ENCODE peak calls at places on chromosomes 12 and 14, in four cellular contexts. M is lung, Y is cardiac muscle cell, K is SK-N-SH. P is an unnamed sample.

GRCh38 chr12:6852651-6853354 is 853 bp downstream of the USP5 start:
- DNase-seq in M (no peak), Y (peak; percentile 59), K (peak; percentile 65), P (peak; percentile 63)

GRCh38 chr14:101826359-101826758 is 64.8 kb downstream of the PPP2R5C start:
- DNase-seq in M (no peak), Y (no peak), K (no peak), P (no peak)

GRCh38 chr14:91854327-91854934 is 12.9 kb downstream of the TC2N start:
- DNase-seq in M (no peak), Y (no peak), K (no peak), P (no peak)

GRCh38 chr12:82479511-82479910 is 121.2 kb downstream of the METTL25 start:
- DNase-seq in M (no peak), Y (no peak), K (no peak), P (no peak)

GRCh38 chr14:68397827-68398226 is 395.0 kb downstream of the ZFP36L1 start:
- DNase-seq in M (no peak), Y (no peak), K (peak; percentile 73), P (peak; percentile 72)

GRCh38 chr12:106721931-106722330 is 52.6 kb upstream of the RIC8B start:
- DNase-seq in M (no peak), Y (no peak), K (no peak), P (no peak)

GRCh38 chr14:85233756-85234545 is 296.0 kb upstream of the FLRT2 start:
- DNase-seq in M (no peak), Y (no peak), K (no peak), P (no peak)

GRCh38 chr14:58699656-58700055 is 61.9 kb downstream of the DACT1 start:
- DNase-seq in M (no peak), Y (no peak), K (no peak), P (no peak)

GRCh38 chr14:50821471-50822464 is 9.2 kb downstream of the NIN start:
- DNase-seq in M (peak; percentile 57), Y (no peak), K (no peak), P (no peak)

GRCh38 chr12:52630104-52630500 is 11.7 kb upstream of the KRT73 start:
- DNase-seq in M (no peak), Y (no peak), K (no peak), P (no peak)

GRCh38 chr12:132559652-132560420 is 50.5 kb downstream of the LRCOL1 start:
- DNase-seq in M (no peak), Y (peak; percentile 77), K (peak; percentile 98), P (peak; percentile 74)

GRCh38 chr14:33938131-33938949 is 12.5 kb downstream of the EGLN3 start:
- DNase-seq in M (no peak), Y (peak; percentile 91), K (peak; percentile 84), P (peak; percentile 82)

DNA sequence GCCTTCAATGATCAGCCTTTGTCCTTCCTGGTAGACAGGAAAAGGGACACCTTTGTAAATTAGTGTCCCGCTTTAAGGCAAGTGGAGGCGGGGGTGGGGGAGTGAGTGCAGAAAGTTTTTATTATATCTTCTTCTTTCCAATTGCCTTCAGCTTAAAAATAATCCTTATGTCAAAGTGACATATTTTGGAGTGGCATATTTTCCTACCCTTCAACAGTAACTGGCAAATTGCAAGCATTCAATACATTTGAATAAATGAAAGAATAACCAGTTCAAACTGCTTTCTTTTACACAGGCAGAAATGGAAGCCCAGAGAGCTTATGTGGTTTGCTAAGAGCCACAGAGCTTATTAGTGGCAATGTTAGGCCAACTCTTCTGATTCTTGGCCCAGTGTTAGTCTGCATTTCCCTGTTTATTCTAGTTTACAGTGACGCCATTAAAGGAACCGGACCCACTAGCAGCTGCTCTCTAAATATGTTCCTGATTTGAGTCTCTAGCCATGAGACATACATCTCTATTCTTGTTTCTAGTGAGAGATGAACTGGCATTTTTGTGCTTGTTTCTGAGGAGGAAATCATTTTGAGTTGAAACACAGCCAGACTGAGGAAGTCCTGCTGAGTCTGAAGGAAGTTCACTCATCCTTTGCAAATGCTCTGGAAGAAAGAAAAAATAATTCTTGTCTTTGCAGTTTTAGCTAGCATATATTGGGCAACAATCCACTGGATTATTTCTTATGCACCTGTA is 468.7 kb downstream of the NOVA1 start:
- DNase-seq in M (no peak), Y (no peak), K (no peak), P (no peak)
- H3K9me3 ChIP-seq in M (no peaks in the 10 kb centered on the region), Y (no peaks in the 10 kb centered on the region), K (no peaks in the 10 kb centered on the region), P (no peaks in the 10 kb centered on the region)

GRCh38 chr14:61438860-61439765 is 117.7 kb downstream of the PRKCH start:
- DNase-seq in M (peak; percentile 75), Y (peak; percentile 54), K (no peak), P (no peak)

GRCh38 chr14:61438497-61438859 is 117.1 kb downstream of the PRKCH start:
- DNase-seq in M (no peak), Y (no peak), K (no peak), P (no peak)

GRCh38 chr14:61439779-61440418 is 118.5 kb downstream of the PRKCH start:
- DNase-seq in M (no peak), Y (no peak), K (no peak), P (no peak)

GRCh38 chr14:61437383-61437782 is 116.0 kb downstream of the PRKCH start:
- DNase-seq in M (no peak), Y (no peak), K (no peak), P (no peak)

GRCh38 chr14:61438036-61438435 is 116.7 kb downstream of the PRKCH start:
- DNase-seq in M (no peak), Y (no peak), K (no peak), P (no peak)
- H3K27ac ChIP-seq in M (no peak overlapping the region), Y (peak overlapping the region; percentile 87), K (no peak overlapping the region), P (no peak overlapping the region)

DNA sequence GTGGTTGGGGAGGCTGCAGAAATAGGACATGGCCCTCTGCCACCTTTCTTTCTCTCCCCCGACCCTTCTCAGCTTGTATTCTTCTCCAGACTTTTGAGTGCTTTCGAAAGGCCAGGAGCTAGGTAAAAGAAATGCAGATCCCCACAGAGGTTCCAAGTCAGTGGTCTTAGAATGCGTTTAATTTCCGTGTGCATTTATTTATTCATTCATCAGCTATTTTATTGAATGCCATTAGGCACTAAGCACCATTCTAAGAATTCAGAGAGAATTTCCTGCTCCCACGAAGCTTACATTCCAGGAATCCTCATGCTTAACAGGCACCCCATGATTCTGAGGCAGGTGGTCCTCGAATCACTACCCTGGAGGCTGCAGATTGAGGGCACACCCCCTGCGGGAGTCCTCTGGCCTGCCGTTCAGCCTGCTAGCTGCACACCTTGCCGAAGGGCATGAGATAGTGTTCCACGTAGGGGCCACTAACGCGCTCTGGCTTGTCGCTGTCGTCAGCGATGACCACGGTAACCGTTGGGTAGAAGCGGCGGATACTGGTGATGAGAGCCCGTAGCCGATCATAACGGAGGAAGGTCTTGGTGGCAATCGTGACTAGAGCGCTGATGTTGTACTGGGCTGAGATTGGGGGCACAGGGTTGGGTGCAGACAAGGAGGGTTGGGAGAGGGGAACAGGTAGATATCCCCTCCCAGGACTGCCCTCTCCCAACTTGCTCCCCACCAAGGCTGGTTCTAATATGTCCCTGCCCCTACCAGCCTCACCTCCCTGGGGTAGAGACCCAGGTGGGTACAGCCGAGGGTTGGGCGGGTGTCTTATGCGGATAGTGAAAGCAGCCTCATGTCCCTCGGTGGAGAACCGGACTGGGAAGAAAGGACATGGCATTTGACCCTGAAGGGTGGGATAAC is 4.5 kb downstream of the B4GALNT1 start:
- DNase-seq in M (no peak), Y (no peak), K (peak; percentile 9), P (peak; percentile 26)
- H3K4me3 ChIP-seq in M (no peak overlapping the region), Y (no peak overlapping the region), K (no peak overlapping the region), P (no peak overlapping the region)

GRCh38 chr14:106277503-106277902 is 751.1 kb downstream of the TMEM121 start:
- DNase-seq in M (no peak), Y (no peak), K (peak; percentile 44), P (no peak)
- H3K9me3 ChIP-seq in M (no peaks in the 10 kb centered on the region), Y (no peaks in the 10 kb centered on the region), K (no peaks in the 10 kb centered on the region), P (no peaks in the 10 kb centered on the region)

GRCh38 chr14:99755629-99756603 is 37.3 kb upstream of the EML1 start:
- DNase-seq in M (peak; percentile 72), Y (no peak), K (no peak), P (no peak)

GRCh38 chr14:99753225-99754140 is 39.7 kb upstream of the EML1 start:
- DNase-seq in M (no peak), Y (no peak), K (no peak), P (no peak)

GRCh38 chr14:99755068-99755405 is 38.2 kb upstream of the EML1 start:
- DNase-seq in M (no peak), Y (no peak), K (no peak), P (no peak)

GRCh38 chr14:99752486-99753121 is 40.6 kb upstream of the EML1 start:
- DNase-seq in M (no peak), Y (no peak), K (no peak), P (peak; percentile 57)

GRCh38 chr14:99754141-99755067 is 38.8 kb upstream of the EML1 start:
- DNase-seq in M (no peak), Y (no peak), K (no peak), P (peak; percentile 81)
- H3K27ac ChIP-seq in M (peak overlapping the region; percentile 44), Y (no peak overlapping the region), K (peak overlapping the region; percentile 97), P (peak overlapping the region; percentile 68)

GRCh38 chr14:78566017-78566858 is 396.1 kb downstream of the NRXN3 start:
- DNase-seq in M (peak; percentile 82), Y (peak; percentile 83), K (peak; percentile 72), P (peak; percentile 85)
- H3K4me3 ChIP-seq in M (no peak overlapping the region), Y (no peak overlapping the region), K (peak overlapping the region; percentile 44), P (peak overlapping the region; percentile 46)

GRCh38 chr12:96408993-96409392 is 8.8 kb upstream of the CDK17 start:
- DNase-seq in M (no peak), Y (no peak), K (no peak), P (no peak)
- H3K9me3 ChIP-seq in M (no peaks in the 10 kb centered on the region), Y (no peaks in the 10 kb centered on the region), K (no peaks in the 10 kb centered on the region), P (no peaks in the 10 kb centered on the region)

P was measured in SJCRH30.